ENCODE peak calls at places on chromosomes 12 and 14, in ten cellular contexts. One of them, this sample, is unnamed.
A peak's percentile ranks its signal among the peaks of the same experiment; 100 is the strongest.

GRCh38 chr14:63853831-63854293 is 1.1 kb downstream of the SYNE2 start:
- DNase-seq in smooth muscle cell of the brain vasculature: no peak
- DNase-seq in CD4-positive, alpha-beta memory T cell: peak; percentile 56
- DNase-seq in NCI-H774: peak; percentile 42
- DNase-seq in HS-5: peak; percentile 10
- DNase-seq in GM04503: no peak
- DNase-seq in foreskin fibroblast: peak; percentile 26
- DNase-seq in LoVo: peak; percentile 52
- DNase-seq in HCT116: no peak
- DNase-seq in CD4-positive, alpha-beta T cell: peak; percentile 54
- DNase-seq in this sample: peak; percentile 37

GRCh38 chr14:74613211-74613914 is 1.3 kb upstream of the LTBP2 start:
- DNase-seq in smooth muscle cell of the brain vasculature: no peak
- DNase-seq in CD4-positive, alpha-beta memory T cell: no peak
- DNase-seq in NCI-H774: no peak
- DNase-seq in HS-5: no peak
- DNase-seq in GM04503: no peak
- DNase-seq in foreskin fibroblast: no peak
- DNase-seq in LoVo: no peak
- DNase-seq in HCT116: no peak
- DNase-seq in CD4-positive, alpha-beta T cell: no peak
- DNase-seq in this sample: no peak

GRCh38 chr12:96434107-96434506 is 33.9 kb upstream of the CDK17 start:
- DNase-seq in smooth muscle cell of the brain vasculature: peak; percentile 74
- DNase-seq in CD4-positive, alpha-beta memory T cell: peak; percentile 88
- DNase-seq in NCI-H774: no peak
- DNase-seq in HS-5: peak; percentile 87
- DNase-seq in GM04503: peak; percentile 75
- DNase-seq in foreskin fibroblast: peak; percentile 82
- DNase-seq in LoVo: peak; percentile 23
- DNase-seq in HCT116: no peak
- DNase-seq in CD4-positive, alpha-beta T cell: peak; percentile 41
- DNase-seq in this sample: peak; percentile 39

GRCh38 chr12:62292761-62293446 is 32.7 kb downstream of the USP15 start:
- DNase-seq in smooth muscle cell of the brain vasculature: no peak
- DNase-seq in CD4-positive, alpha-beta memory T cell: no peak
- DNase-seq in NCI-H774: no peak
- DNase-seq in HS-5: no peak
- DNase-seq in GM04503: no peak
- DNase-seq in foreskin fibroblast: no peak
- DNase-seq in LoVo: no peak
- DNase-seq in HCT116: no peak
- DNase-seq in CD4-positive, alpha-beta T cell: no peak
- DNase-seq in this sample: no peak

GRCh38 chr14:99562848-99563748 is 40.9 kb downstream of the CCDC85C start:
- DNase-seq in smooth muscle cell of the brain vasculature: peak; percentile 37
- DNase-seq in CD4-positive, alpha-beta memory T cell: no peak
- DNase-seq in NCI-H774: peak; percentile 95
- DNase-seq in HS-5: no peak
- DNase-seq in GM04503: no peak
- DNase-seq in foreskin fibroblast: peak; percentile 27
- DNase-seq in LoVo: no peak
- DNase-seq in HCT116: no peak
- DNase-seq in CD4-positive, alpha-beta T cell: no peak
- DNase-seq in this sample: no peak

GRCh38 chr12:81518638-81519037 is 240.5 kb downstream of the PPFIA2 start:
- DNase-seq in smooth muscle cell of the brain vasculature: no peak
- DNase-seq in CD4-positive, alpha-beta memory T cell: no peak
- DNase-seq in NCI-H774: peak; percentile 50
- DNase-seq in HS-5: no peak
- DNase-seq in GM04503: no peak
- DNase-seq in foreskin fibroblast: no peak
- DNase-seq in LoVo: no peak
- DNase-seq in HCT116: no peak
- DNase-seq in CD4-positive, alpha-beta T cell: no peak
- DNase-seq in this sample: no peak

GRCh38 chr12:89782807-89783206 is 74.2 kb upstream of the ATP2B1 start:
- DNase-seq in smooth muscle cell of the brain vasculature: no peak
- DNase-seq in CD4-positive, alpha-beta memory T cell: no peak
- DNase-seq in NCI-H774: no peak
- DNase-seq in HS-5: no peak
- DNase-seq in GM04503: no peak
- DNase-seq in foreskin fibroblast: no peak
- DNase-seq in LoVo: no peak
- DNase-seq in HCT116: no peak
- DNase-seq in CD4-positive, alpha-beta T cell: no peak
- DNase-seq in this sample: no peak

GRCh38 chr12:98002887-98003493 is 512.4 kb upstream of the TMPO start:
- DNase-seq in smooth muscle cell of the brain vasculature: no peak
- DNase-seq in CD4-positive, alpha-beta memory T cell: peak; percentile 3
- DNase-seq in NCI-H774: peak; percentile 82
- DNase-seq in HS-5: no peak
- DNase-seq in GM04503: no peak
- DNase-seq in foreskin fibroblast: no peak
- DNase-seq in LoVo: peak; percentile 59
- DNase-seq in HCT116: peak; percentile 39
- DNase-seq in CD4-positive, alpha-beta T cell: no peak
- DNase-seq in this sample: no peak

GRCh38 chr12:92030618-92031017 is 115.0 kb downstream of the BTG1 start:
- DNase-seq in smooth muscle cell of the brain vasculature: no peak
- DNase-seq in CD4-positive, alpha-beta memory T cell: peak; percentile 82
- DNase-seq in NCI-H774: no peak
- DNase-seq in HS-5: no peak
- DNase-seq in GM04503: no peak
- DNase-seq in foreskin fibroblast: peak; percentile 44
- DNase-seq in LoVo: no peak
- DNase-seq in HCT116: no peak
- DNase-seq in CD4-positive, alpha-beta T cell: peak; percentile 58
- DNase-seq in this sample: peak; percentile 9

GRCh38 chr14:90204516-90204915 is 51.8 kb upstream of the PSMC1 start:
- DNase-seq in smooth muscle cell of the brain vasculature: no peak
- DNase-seq in CD4-positive, alpha-beta memory T cell: no peak
- DNase-seq in NCI-H774: peak; percentile 55
- DNase-seq in HS-5: no peak
- DNase-seq in GM04503: no peak
- DNase-seq in foreskin fibroblast: no peak
- DNase-seq in LoVo: no peak
- DNase-seq in HCT116: no peak
- DNase-seq in CD4-positive, alpha-beta T cell: no peak
- DNase-seq in this sample: no peak

GRCh38 chr12:105995986-105996385 is 142.8 kb downstream of the NUAK1 start:
- DNase-seq in smooth muscle cell of the brain vasculature: no peak
- DNase-seq in CD4-positive, alpha-beta memory T cell: no peak
- DNase-seq in NCI-H774: no peak
- DNase-seq in HS-5: no peak
- DNase-seq in GM04503: no peak
- DNase-seq in foreskin fibroblast: peak; percentile 43
- DNase-seq in LoVo: no peak
- DNase-seq in HCT116: no peak
- DNase-seq in CD4-positive, alpha-beta T cell: no peak
- DNase-seq in this sample: no peak